ENCODE peak calls at places on chromosomes 4 and X, in ten cellular contexts. One of them, this sample, is unnamed.

GRCh38 chr4:141501931-141502330 is 134.5 kb upstream of the IL15 start:
- DNase-seq in GM12878: no peak
- DNase-seq in A172: no peak
- DNase-seq in activated T-cell treated with anti-CD3 and anti-CD28 coated beads for 1 hour: no peak
- DNase-seq in amygdala: no peak
- DNase-seq in left cardiac atrium: no peak
- DNase-seq in activated T-helper 9 cell treated with anti-CD3 and anti-CD28 coated beads, Interleukin-2, amount 50 U/mL, for 16 hours: no peak
- DNase-seq in right atrium auricular region: no peak
- DNase-seq in foreskin fibroblast: peak
- DNase-seq in iris pigment epithelial cell: peak
- DNase-seq in this sample: no peak

GRCh38 chr4:80240976-80241375 is 25.5 kb upstream of the FGF5 start:
- DNase-seq in GM12878: peak
- DNase-seq in A172: peak
- DNase-seq in activated T-cell treated with anti-CD3 and anti-CD28 coated beads for 1 hour: no peak
- DNase-seq in amygdala: no peak
- DNase-seq in left cardiac atrium: no peak
- DNase-seq in activated T-helper 9 cell treated with anti-CD3 and anti-CD28 coated beads, Interleukin-2, amount 50 U/mL, for 16 hours: no peak
- DNase-seq in right atrium auricular region: no peak
- DNase-seq in foreskin fibroblast: peak
- DNase-seq in iris pigment epithelial cell: peak
- DNase-seq in this sample: peak

GRCh38 chr4:159055851-159056250 is 47.0 kb upstream of the RAPGEF2 start:
- DNase-seq in GM12878: no peak
- DNase-seq in A172: no peak
- DNase-seq in activated T-cell treated with anti-CD3 and anti-CD28 coated beads for 1 hour: no peak
- DNase-seq in amygdala: no peak
- DNase-seq in left cardiac atrium: no peak
- DNase-seq in activated T-helper 9 cell treated with anti-CD3 and anti-CD28 coated beads, Interleukin-2, amount 50 U/mL, for 16 hours: no peak
- DNase-seq in right atrium auricular region: no peak
- DNase-seq in foreskin fibroblast: no peak
- DNase-seq in iris pigment epithelial cell: no peak
- DNase-seq in this sample: no peak

GRCh38 chr4:78653655-78654054 is 102.1 kb downstream of the ANXA3 start:
- DNase-seq in GM12878: no peak
- DNase-seq in A172: no peak
- DNase-seq in activated T-cell treated with anti-CD3 and anti-CD28 coated beads for 1 hour: no peak
- DNase-seq in amygdala: no peak
- DNase-seq in left cardiac atrium: no peak
- DNase-seq in activated T-helper 9 cell treated with anti-CD3 and anti-CD28 coated beads, Interleukin-2, amount 50 U/mL, for 16 hours: no peak
- DNase-seq in right atrium auricular region: no peak
- DNase-seq in foreskin fibroblast: peak
- DNase-seq in iris pigment epithelial cell: no peak
- DNase-seq in this sample: no peak

GRCh38 chr4:89625599-89626293 is 211.2 kb downstream of the SNCA start:
- DNase-seq in GM12878: no peak
- DNase-seq in A172: no peak
- DNase-seq in activated T-cell treated with anti-CD3 and anti-CD28 coated beads for 1 hour: no peak
- DNase-seq in amygdala: no peak
- DNase-seq in left cardiac atrium: no peak
- DNase-seq in activated T-helper 9 cell treated with anti-CD3 and anti-CD28 coated beads, Interleukin-2, amount 50 U/mL, for 16 hours: no peak
- DNase-seq in right atrium auricular region: no peak
- DNase-seq in foreskin fibroblast: no peak
- DNase-seq in iris pigment epithelial cell: no peak
- DNase-seq in this sample: no peak

GRCh38 chr4:44493924-44494323 is 45.3 kb upstream of the KCTD8 start:
- DNase-seq in GM12878: no peak
- DNase-seq in A172: peak
- DNase-seq in activated T-cell treated with anti-CD3 and anti-CD28 coated beads for 1 hour: no peak
- DNase-seq in amygdala: no peak
- DNase-seq in left cardiac atrium: no peak
- DNase-seq in activated T-helper 9 cell treated with anti-CD3 and anti-CD28 coated beads, Interleukin-2, amount 50 U/mL, for 16 hours: no peak
- DNase-seq in right atrium auricular region: no peak
- DNase-seq in foreskin fibroblast: peak
- DNase-seq in iris pigment epithelial cell: no peak
- DNase-seq in this sample: peak

GRCh38 chr4:80015407-80016189 is 57.4 kb downstream of the ANTXR2 start:
- DNase-seq in GM12878: no peak
- DNase-seq in A172: no peak
- DNase-seq in activated T-cell treated with anti-CD3 and anti-CD28 coated beads for 1 hour: no peak
- DNase-seq in amygdala: no peak
- DNase-seq in left cardiac atrium: no peak
- DNase-seq in activated T-helper 9 cell treated with anti-CD3 and anti-CD28 coated beads, Interleukin-2, amount 50 U/mL, for 16 hours: no peak
- DNase-seq in right atrium auricular region: no peak
- DNase-seq in foreskin fibroblast: no peak
- DNase-seq in iris pigment epithelial cell: no peak
- DNase-seq in this sample: no peak

GRCh38 chr4:67465763-67466052 is 79.6 kb downstream of the CENPC start:
- DNase-seq in GM12878: no peak
- DNase-seq in A172: no peak
- DNase-seq in activated T-cell treated with anti-CD3 and anti-CD28 coated beads for 1 hour: no peak
- DNase-seq in amygdala: no peak
- DNase-seq in left cardiac atrium: no peak
- DNase-seq in activated T-helper 9 cell treated with anti-CD3 and anti-CD28 coated beads, Interleukin-2, amount 50 U/mL, for 16 hours: no peak
- DNase-seq in right atrium auricular region: no peak
- DNase-seq in foreskin fibroblast: no peak
- DNase-seq in iris pigment epithelial cell: no peak
- DNase-seq in this sample: no peak

GRCh38 chrX:37800762-37801161 is 20.9 kb downstream of the CYBB start:
- DNase-seq in GM12878: no peak
- DNase-seq in A172: no peak
- DNase-seq in activated T-cell treated with anti-CD3 and anti-CD28 coated beads for 1 hour: no peak
- DNase-seq in amygdala: no peak
- DNase-seq in left cardiac atrium: no peak
- DNase-seq in activated T-helper 9 cell treated with anti-CD3 and anti-CD28 coated beads, Interleukin-2, amount 50 U/mL, for 16 hours: no peak
- DNase-seq in right atrium auricular region: no peak
- DNase-seq in foreskin fibroblast: no peak
- DNase-seq in iris pigment epithelial cell: no peak
- DNase-seq in this sample: no peak

GRCh38 chrX:106999002-106999975 is 723 bp downstream of the MORC4 start:
- DNase-seq in GM12878: no peak
- DNase-seq in A172: peak
- DNase-seq in activated T-cell treated with anti-CD3 and anti-CD28 coated beads for 1 hour: peak
- DNase-seq in amygdala: peak
- DNase-seq in left cardiac atrium: peak
- DNase-seq in activated T-helper 9 cell treated with anti-CD3 and anti-CD28 coated beads, Interleukin-2, amount 50 U/mL, for 16 hours: peak
- DNase-seq in right atrium auricular region: peak
- DNase-seq in foreskin fibroblast: peak
- DNase-seq in iris pigment epithelial cell: peak
- DNase-seq in this sample: peak

GRCh38 chr4:5746250-5746649 is 35.2 kb downstream of the EVC start:
- DNase-seq in GM12878: no peak
- DNase-seq in A172: no peak
- DNase-seq in activated T-cell treated with anti-CD3 and anti-CD28 coated beads for 1 hour: no peak
- DNase-seq in amygdala: no peak
- DNase-seq in left cardiac atrium: no peak
- DNase-seq in activated T-helper 9 cell treated with anti-CD3 and anti-CD28 coated beads, Interleukin-2, amount 50 U/mL, for 16 hours: no peak
- DNase-seq in right atrium auricular region: peak
- DNase-seq in foreskin fibroblast: no peak
- DNase-seq in iris pigment epithelial cell: no peak
- DNase-seq in this sample: no peak

GRCh38 chrX:133892337-133892736 is 93.1 kb downstream of the GPC3 start:
- DNase-seq in GM12878: no peak
- DNase-seq in A172: no peak
- DNase-seq in activated T-cell treated with anti-CD3 and anti-CD28 coated beads for 1 hour: no peak
- DNase-seq in amygdala: no peak
- DNase-seq in left cardiac atrium: no peak
- DNase-seq in activated T-helper 9 cell treated with anti-CD3 and anti-CD28 coated beads, Interleukin-2, amount 50 U/mL, for 16 hours: no peak
- DNase-seq in right atrium auricular region: no peak
- DNase-seq in foreskin fibroblast: no peak
- DNase-seq in iris pigment epithelial cell: no peak
- DNase-seq in this sample: no peak

GRCh38 chr4:153220709-153221367 is 16.6 kb downstream of the TRIM2 start:
- DNase-seq in GM12878: no peak
- DNase-seq in A172: no peak
- DNase-seq in activated T-cell treated with anti-CD3 and anti-CD28 coated beads for 1 hour: no peak
- DNase-seq in amygdala: no peak
- DNase-seq in left cardiac atrium: no peak
- DNase-seq in activated T-helper 9 cell treated with anti-CD3 and anti-CD28 coated beads, Interleukin-2, amount 50 U/mL, for 16 hours: no peak
- DNase-seq in right atrium auricular region: no peak
- DNase-seq in foreskin fibroblast: no peak
- DNase-seq in iris pigment epithelial cell: peak
- DNase-seq in this sample: no peak

GRCh38 chr4:122602277-122603142 is 18.4 kb downstream of the IL21 start:
- DNase-seq in GM12878: no peak
- DNase-seq in A172: peak
- DNase-seq in activated T-cell treated with anti-CD3 and anti-CD28 coated beads for 1 hour: no peak
- DNase-seq in amygdala: no peak
- DNase-seq in left cardiac atrium: no peak
- DNase-seq in activated T-helper 9 cell treated with anti-CD3 and anti-CD28 coated beads, Interleukin-2, amount 50 U/mL, for 16 hours: no peak
- DNase-seq in right atrium auricular region: no peak
- DNase-seq in foreskin fibroblast: peak
- DNase-seq in iris pigment epithelial cell: peak
- DNase-seq in this sample: peak

GRCh38 chr4:137905930-137906329 is 336.2 kb downstream of the SLC7A11 start:
- DNase-seq in GM12878: no peak
- DNase-seq in A172: peak
- DNase-seq in activated T-cell treated with anti-CD3 and anti-CD28 coated beads for 1 hour: no peak
- DNase-seq in amygdala: no peak
- DNase-seq in left cardiac atrium: no peak
- DNase-seq in activated T-helper 9 cell treated with anti-CD3 and anti-CD28 coated beads, Interleukin-2, amount 50 U/mL, for 16 hours: no peak
- DNase-seq in right atrium auricular region: no peak
- DNase-seq in foreskin fibroblast: peak
- DNase-seq in iris pigment epithelial cell: peak
- DNase-seq in this sample: peak

GRCh38 chr4:182090186-182090585 is 153.0 kb upstream of the TENM3 start:
- DNase-seq in GM12878: no peak
- DNase-seq in A172: no peak
- DNase-seq in activated T-cell treated with anti-CD3 and anti-CD28 coated beads for 1 hour: no peak
- DNase-seq in amygdala: no peak
- DNase-seq in left cardiac atrium: no peak
- DNase-seq in activated T-helper 9 cell treated with anti-CD3 and anti-CD28 coated beads, Interleukin-2, amount 50 U/mL, for 16 hours: no peak
- DNase-seq in right atrium auricular region: no peak
- DNase-seq in foreskin fibroblast: no peak
- DNase-seq in iris pigment epithelial cell: no peak
- DNase-seq in this sample: no peak

GRCh38 chrX:3136161-3136961 is 95.1 kb downstream of the ARSF start:
- DNase-seq in GM12878: no peak
- DNase-seq in A172: no peak
- DNase-seq in activated T-cell treated with anti-CD3 and anti-CD28 coated beads for 1 hour: no peak
- DNase-seq in amygdala: no peak
- DNase-seq in left cardiac atrium: no peak
- DNase-seq in activated T-helper 9 cell treated with anti-CD3 and anti-CD28 coated beads, Interleukin-2, amount 50 U/mL, for 16 hours: no peak
- DNase-seq in right atrium auricular region: no peak
- DNase-seq in foreskin fibroblast: no peak
- DNase-seq in iris pigment epithelial cell: no peak
- DNase-seq in this sample: no peak

GRCh38 chr4:122616910-122617596 is 3.8 kb downstream of the IL21 start:
- DNase-seq in GM12878: no peak
- DNase-seq in A172: no peak
- DNase-seq in activated T-cell treated with anti-CD3 and anti-CD28 coated beads for 1 hour: no peak
- DNase-seq in amygdala: no peak
- DNase-seq in left cardiac atrium: no peak
- DNase-seq in activated T-helper 9 cell treated with anti-CD3 and anti-CD28 coated beads, Interleukin-2, amount 50 U/mL, for 16 hours: no peak
- DNase-seq in right atrium auricular region: no peak
- DNase-seq in foreskin fibroblast: no peak
- DNase-seq in iris pigment epithelial cell: no peak
- DNase-seq in this sample: peak

GRCh38 chr4:2469192-2469984 is 482 bp downstream of the RNF4 start:
- DNase-seq in GM12878: no peak
- DNase-seq in A172: peak
- DNase-seq in activated T-cell treated with anti-CD3 and anti-CD28 coated beads for 1 hour: peak
- DNase-seq in amygdala: no peak
- DNase-seq in left cardiac atrium: peak
- DNase-seq in activated T-helper 9 cell treated with anti-CD3 and anti-CD28 coated beads, Interleukin-2, amount 50 U/mL, for 16 hours: peak
- DNase-seq in right atrium auricular region: no peak
- DNase-seq in foreskin fibroblast: peak
- DNase-seq in iris pigment epithelial cell: peak
- DNase-seq in this sample: peak

GRCh38 chr4:141350122-141350904 is 129.6 kb downstream of the ZNF330 start:
- DNase-seq in GM12878: no peak
- DNase-seq in A172: peak
- DNase-seq in activated T-cell treated with anti-CD3 and anti-CD28 coated beads for 1 hour: no peak
- DNase-seq in amygdala: no peak
- DNase-seq in left cardiac atrium: no peak
- DNase-seq in activated T-helper 9 cell treated with anti-CD3 and anti-CD28 coated beads, Interleukin-2, amount 50 U/mL, for 16 hours: no peak
- DNase-seq in right atrium auricular region: no peak
- DNase-seq in foreskin fibroblast: peak
- DNase-seq in iris pigment epithelial cell: peak
- DNase-seq in this sample: peak

GRCh38 chrX:53223068-53223693 is 1.8 kb downstream of the KDM5C start:
- DNase-seq in GM12878: no peak
- DNase-seq in A172: no peak
- DNase-seq in activated T-cell treated with anti-CD3 and anti-CD28 coated beads for 1 hour: no peak
- DNase-seq in amygdala: no peak
- DNase-seq in left cardiac atrium: no peak
- DNase-seq in activated T-helper 9 cell treated with anti-CD3 and anti-CD28 coated beads, Interleukin-2, amount 50 U/mL, for 16 hours: no peak
- DNase-seq in right atrium auricular region: no peak
- DNase-seq in foreskin fibroblast: peak
- DNase-seq in iris pigment epithelial cell: no peak
- DNase-seq in this sample: no peak

GRCh38 chr4:81607947-81608346 is 136.2 kb upstream of the RASGEF1B start:
- DNase-seq in GM12878: no peak
- DNase-seq in A172: no peak
- DNase-seq in activated T-cell treated with anti-CD3 and anti-CD28 coated beads for 1 hour: no peak
- DNase-seq in amygdala: no peak
- DNase-seq in left cardiac atrium: no peak
- DNase-seq in activated T-helper 9 cell treated with anti-CD3 and anti-CD28 coated beads, Interleukin-2, amount 50 U/mL, for 16 hours: no peak
- DNase-seq in right atrium auricular region: no peak
- DNase-seq in foreskin fibroblast: peak
- DNase-seq in iris pigment epithelial cell: no peak
- DNase-seq in this sample: no peak

GRCh38 chrX:53085661-53086229 is 3.6 kb downstream of the TSPYL2 start:
- DNase-seq in GM12878: no peak
- DNase-seq in A172: no peak
- DNase-seq in activated T-cell treated with anti-CD3 and anti-CD28 coated beads for 1 hour: no peak
- DNase-seq in amygdala: no peak
- DNase-seq in left cardiac atrium: no peak
- DNase-seq in activated T-helper 9 cell treated with anti-CD3 and anti-CD28 coated beads, Interleukin-2, amount 50 U/mL, for 16 hours: no peak
- DNase-seq in right atrium auricular region: no peak
- DNase-seq in foreskin fibroblast: no peak
- DNase-seq in iris pigment epithelial cell: no peak
- DNase-seq in this sample: no peak